ENCODE peak calls at places on chromosome 4, in six cellular contexts. C, T, M, I, Q and L are unnamed samples.

GRCh38 chr4:148435654-148436406 is 6.4 kb downstream of the NR3C2 start:
- DNase-seq in C (no peak), T (no peak), M (peak; percentile 26), I (no peak), Q (no peak), L (no peak)

GRCh38 chr4:74370912-74371311 is 6.0 kb downstream of the EREG start:
- DNase-seq in C (no peak), T (no peak), M (no peak), I (no peak), Q (peak; percentile 81), L (no peak)

GRCh38 chr4:142452132-142452855 is 393.8 kb downstream of the INPP4B start:
- DNase-seq in C (no peak), T (no peak), M (no peak), I (no peak), Q (peak; percentile 21), L (no peak)

GRCh38 chr4:173855015-173855414 is 325.0 kb upstream of the HAND2 start:
- DNase-seq in C (no peak), T (no peak), M (no peak), I (no peak), Q (peak; percentile 49), L (no peak)

GRCh38 chr4:86879641-86880040 is 12.6 kb downstream of the C4orf36 start:
- DNase-seq in C (no peak), T (no peak), M (no peak), I (no peak), Q (no peak), L (no peak)

GRCh38 chr4:118322831-118323502 is 29.8 kb downstream of the PRSS12 start:
- DNase-seq in C (no peak), T (no peak), M (no peak), I (no peak), Q (no peak), L (no peak)

GRCh38 chr4:176222149-176222548 is 26.8 kb upstream of the SPATA4 start:
- DNase-seq in C (no peak), T (no peak), M (no peak), I (no peak), Q (no peak), L (no peak)

GRCh38 chr4:167233523-167234387 is 539 bp downstream of the SPOCK3 start:
- DNase-seq in C (no peak), T (no peak), M (no peak), I (no peak), Q (peak; percentile 8), L (peak; percentile 16)

GRCh38 chr4:80173387-80173786 is 23.9 kb upstream of the PRDM8 start:
- DNase-seq in C (no peak), T (no peak), M (no peak), I (no peak), Q (peak; percentile 61), L (no peak)

DNA sequence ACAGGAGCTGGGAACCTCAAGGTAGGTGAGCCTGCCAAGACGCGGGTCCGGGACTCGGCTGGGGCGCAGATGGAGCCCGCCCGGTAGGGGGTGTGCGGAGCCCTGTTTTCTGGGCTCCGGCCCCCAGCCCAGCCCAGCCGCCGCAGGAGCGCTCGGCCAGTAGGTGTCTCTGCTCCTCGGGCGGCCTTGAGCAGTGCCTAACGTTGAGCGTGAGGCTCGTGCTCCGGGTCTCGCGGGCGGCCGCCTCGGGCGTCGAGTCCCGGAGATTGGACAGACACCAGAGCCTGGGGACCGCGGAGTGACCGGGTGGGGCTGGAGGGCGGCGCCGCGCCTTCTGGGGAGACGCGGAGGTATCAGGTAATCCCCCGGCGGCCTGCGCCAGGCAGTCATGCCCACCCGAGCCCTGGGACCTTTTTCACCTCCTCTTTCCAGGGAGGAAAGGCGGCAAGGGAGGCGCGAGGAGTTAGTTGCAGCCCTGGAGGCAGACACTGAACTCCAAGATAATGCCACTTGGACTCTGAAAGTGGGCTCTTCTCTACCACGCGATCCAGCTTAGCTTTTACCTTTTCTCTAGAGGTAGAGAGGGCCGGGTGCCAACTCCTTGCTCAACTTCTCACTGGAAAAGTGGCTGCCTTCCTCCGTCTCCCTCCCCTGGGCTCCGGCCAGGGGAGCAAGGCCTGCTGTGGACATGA is 14.5 kb upstream of the FGG start:
- DNase-seq in C (no peak), T (peak; percentile 57), M (peak; percentile 23), I (no peak), Q (peak; percentile 63), L (peak; percentile 86)
- TF ChIP-seq CTCF in C (peak; percentile 34), T (no peak), M (peak; percentile 51), I (no peak), Q (peak; percentile 67), L (peak; percentile 62)

GRCh38 chr4:156295676-156296075 is 342.0 kb upstream of the CTSO start:
- DNase-seq in C (no peak), T (no peak), M (no peak), I (no peak), Q (no peak), L (no peak)

GRCh38 chr4:156293657-156294297 is 340.1 kb upstream of the CTSO start:
- DNase-seq in C (no peak), T (no peak), M (no peak), I (no peak), Q (peak; percentile 93), L (no peak)

GRCh38 chr4:156298230-156298629 is 344.6 kb upstream of the CTSO start:
- DNase-seq in C (no peak), T (no peak), M (no peak), I (no peak), Q (peak; percentile 77), L (no peak)

GRCh38 chr4:156291317-156291716 is 337.7 kb upstream of the CTSO start:
- DNase-seq in C (no peak), T (no peak), M (no peak), I (no peak), Q (peak; percentile 83), L (no peak)

DNA sequence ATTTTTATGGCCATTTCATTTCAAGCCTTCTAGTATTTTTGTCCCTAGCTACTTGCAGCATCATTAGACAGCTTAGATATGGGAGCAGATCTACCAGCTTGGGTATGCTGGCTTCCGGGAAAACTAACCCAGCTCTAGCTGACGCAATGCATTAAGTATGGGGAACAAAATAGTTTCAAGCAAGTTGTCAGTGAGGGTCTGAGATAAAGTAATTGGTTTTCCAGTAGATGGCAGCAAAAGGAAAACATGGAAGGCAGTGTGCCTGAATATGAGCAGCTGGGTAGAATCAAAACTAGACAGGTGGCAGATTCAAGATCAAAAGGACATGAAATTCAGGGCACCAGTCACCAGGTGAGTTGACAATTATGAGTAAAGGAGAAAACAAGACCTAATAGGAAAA is 340.9 kb upstream of the CTSO start:
- DNase-seq in C (no peak), T (no peak), M (no peak), I (no peak), Q (peak; percentile 94), L (peak; percentile 43)
- TF ChIP-seq CTCF in C (no peak), T (no peak), M (no peak), I (no peak), Q (peak; percentile 46), L (no peak)

DNA sequence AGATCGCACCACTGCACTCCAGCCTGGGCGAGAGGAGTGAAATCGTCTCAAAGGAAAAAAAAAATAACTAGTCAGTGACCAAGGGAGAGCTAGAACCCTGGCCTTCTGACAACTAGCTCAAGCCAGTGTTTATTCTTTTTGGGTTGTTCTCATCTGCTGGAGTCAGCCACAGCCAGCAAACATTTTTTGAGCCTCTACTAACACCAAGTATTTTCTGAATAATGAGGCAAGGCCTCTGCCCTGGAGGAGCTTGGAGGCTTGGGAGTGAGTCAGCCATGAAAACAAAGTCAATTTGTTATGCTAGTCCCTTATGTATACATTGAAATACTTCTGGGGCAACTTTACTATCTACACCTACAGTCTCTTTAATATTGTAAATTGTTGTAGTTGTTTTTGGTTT is 46.5 kb downstream of the TMA16 start:
- DNase-seq in C (no peak), T (no peak), M (no peak), I (no peak), Q (peak; percentile 19), L (no peak)
- TF ChIP-seq CTCF in C (no peak), T (no peak), M (no peak), I (no peak), Q (no peak), L (no peak)

GRCh38 chr4:18980516-18981233 is 959.1 kb upstream of the LCORL start:
- DNase-seq in C (no peak), T (no peak), M (no peak), I (no peak), Q (no peak), L (no peak)

GRCh38 chr4:18976884-18977283 is 955.3 kb upstream of the LCORL start:
- DNase-seq in C (no peak), T (no peak), M (no peak), I (no peak), Q (no peak), L (no peak)

GRCh38 chr4:18981234-18981615 is 959.7 kb upstream of the LCORL start:
- DNase-seq in C (no peak), T (no peak), M (no peak), I (no peak), Q (no peak), L (no peak)

DNA sequence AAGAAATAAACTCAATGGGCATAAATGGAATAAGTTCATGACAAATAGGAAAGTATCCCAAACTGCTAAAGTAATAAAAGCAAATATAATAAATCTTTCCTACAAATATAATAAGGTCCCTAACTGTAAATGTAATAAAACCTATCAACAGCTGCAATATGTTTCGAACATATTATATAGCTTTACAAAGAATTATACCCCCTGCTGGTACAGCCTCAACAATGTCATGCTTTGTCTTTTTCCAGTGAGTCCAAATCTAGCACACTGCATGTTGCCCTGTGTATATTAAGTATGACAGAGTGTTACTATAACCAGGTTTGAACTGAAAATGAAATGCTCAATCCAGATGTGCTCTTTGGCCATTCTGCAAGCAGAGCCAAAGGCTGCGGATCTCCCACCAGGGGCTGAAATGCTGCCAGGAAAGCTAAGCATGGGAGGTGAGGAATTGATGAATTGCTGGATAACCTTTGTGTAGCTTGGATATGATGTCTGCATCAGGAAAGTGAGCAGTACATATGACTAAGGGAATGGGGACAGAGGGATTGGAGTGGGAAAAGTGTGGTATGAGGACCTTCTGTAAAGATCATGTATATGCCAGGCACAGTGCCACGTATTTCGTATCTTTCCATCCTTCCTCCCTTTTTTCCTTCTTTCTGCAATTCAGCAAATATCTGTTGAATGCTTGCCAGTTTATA is 954.5 kb upstream of the LCORL start:
- DNase-seq in C (no peak), T (no peak), M (no peak), I (no peak), Q (no peak), L (no peak)
- TF ChIP-seq CTCF in C (no peak), T (no peak), M (no peak), I (no peak), Q (no peak), L (no peak)

GRCh38 chr4:134867027-134867426 is 665.4 kb upstream of the PABPC4L start:
- DNase-seq in C (no peak), T (no peak), M (no peak), I (no peak), Q (no peak), L (no peak)

GRCh38 chr4:134862116-134862515 is 660.5 kb upstream of the PABPC4L start:
- DNase-seq in C (no peak), T (no peak), M (no peak), I (no peak), Q (no peak), L (no peak)

DNA sequence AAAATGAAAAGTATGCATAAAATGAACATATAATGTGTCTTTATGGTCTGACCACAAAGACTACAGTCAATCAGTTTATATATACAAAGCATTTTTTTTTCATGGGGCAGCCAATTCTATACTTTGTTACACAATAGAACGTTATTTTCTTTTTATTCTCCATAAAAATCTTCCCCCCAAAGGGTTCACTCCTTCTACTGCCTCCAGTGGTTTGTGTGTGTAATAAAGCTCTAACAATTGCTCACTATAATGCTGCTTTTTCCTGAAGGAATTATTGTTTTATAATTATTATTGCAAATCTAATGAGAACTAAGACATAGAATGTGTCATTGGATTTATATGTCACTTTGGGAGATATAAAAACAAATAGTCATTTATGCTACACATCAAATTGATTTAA is 664.1 kb upstream of the PABPC4L start:
- DNase-seq in C (no peak), T (no peak), M (no peak), I (no peak), Q (no peak), L (no peak)
- TF ChIP-seq CTCF in C (no peak), T (no peak), M (no peak), I (no peak), Q (no peak), L (no peak)

GRCh38 chr4:55887594-55887993 is 34.1 kb downstream of the EXOC1 start:
- DNase-seq in C (no peak), T (no peak), M (no peak), I (no peak), Q (no peak), L (no peak)
- TF ChIP-seq CTCF in C (no peak), T (no peak), M (no peak), I (no peak), Q (no peak), L (no peak)